ENCODE peak calls at places on chromosomes 13 and 19, in nine cellular contexts. A is HTR-8/SVneo; R is AG20443; Y is glutamatergic neuron; N is effector CD4-positive, alpha-beta T cell; B is adrenal gland; U is activated CD4-positive, alpha-beta T cell treated with anti-CD3 and anti-CD28 coated beads, Interleukin-2, amount 50 U/mL, for 24 hours; D is NCI-H2171; W is anterior cingulate cortex. E is an unnamed sample.

GRCh38 chr19:57267294-57267693 is 13.0 kb upstream of the ZNF460 start:
- DNase-seq in A (no peak), R (no peak), Y (no peak), N (no peak), B (no peak), U (no peak), D (no peak), W (no peak), E (no peak)

GRCh38 chr19:6817179-6817578 is 44.7 kb downstream of the VAV1 start:
- DNase-seq in A (no peak), R (no peak), Y (no peak), N (no peak), B (no peak), U (no peak), D (no peak), W (no peak), E (no peak)

GRCh38 chr19:45469835-45470146 is 2.0 kb downstream of the FOSB start:
- DNase-seq in A (peak), R (no peak), Y (no peak), N (no peak), B (no peak), U (no peak), D (peak), W (no peak), E (no peak)

GRCh38 chr19:16714702-16715294 is 4.8 kb upstream of the NWD1 start:
- DNase-seq in A (peak), R (peak), Y (peak), N (peak), B (no peak), U (peak), D (no peak), W (peak), E (peak)

GRCh38 chr19:35853038-35853756 is 893 bp upstream of the NPHS1 start:
- DNase-seq in A (no peak), R (no peak), Y (no peak), N (no peak), B (no peak), U (no peak), D (no peak), W (no peak), E (no peak)

GRCh38 chr19:10761443-10762242 is 43.8 kb downstream of the DNM2 start:
- DNase-seq in A (no peak), R (no peak), Y (no peak), N (no peak), B (no peak), U (no peak), D (no peak), W (no peak), E (no peak)

GRCh38 chr19:1292419-1293151 is 6.9 kb downstream of the EFNA2 start:
- DNase-seq in A (no peak), R (no peak), Y (peak), N (no peak), B (no peak), U (no peak), D (no peak), W (no peak), E (no peak)

GRCh38 chr19:2176336-2176994 is 12.7 kb downstream of the DOT1L start:
- DNase-seq in A (no peak), R (no peak), Y (no peak), N (no peak), B (peak), U (no peak), D (no peak), W (no peak), E (no peak)

GRCh38 chr19:50777261-50777660 is 7.0 kb downstream of the GPR32 start:
- DNase-seq in A (no peak), R (no peak), Y (no peak), N (no peak), B (no peak), U (no peak), D (no peak), W (no peak), E (no peak)

GRCh38 chr13:94896238-94896637 is 183.9 kb upstream of the SOX21 start:
- DNase-seq in A (no peak), R (no peak), Y (no peak), N (no peak), B (no peak), U (no peak), D (no peak), W (no peak), E (no peak)

GRCh38 chr13:26184791-26185250 is 37.3 kb downstream of the RNF6 start:
- DNase-seq in A (peak), R (peak), Y (peak), N (peak), B (peak), U (peak), D (peak), W (peak), E (peak)

GRCh38 chr19:55536366-55536765 is 567 bp downstream of the SBK2 start:
- DNase-seq in A (no peak), R (no peak), Y (no peak), N (no peak), B (no peak), U (no peak), D (no peak), W (no peak), E (no peak)

GRCh38 chr19:5137571-5138124 is 168.7 kb downstream of the KDM4B start:
- DNase-seq in A (no peak), R (no peak), Y (peak), N (no peak), B (no peak), U (no peak), D (no peak), W (no peak), E (no peak)

GRCh38 chr19:1856698-1857603 is 6.4 kb downstream of the KLF16 start:
- DNase-seq in A (no peak), R (peak), Y (peak), N (no peak), B (peak), U (no peak), D (peak), W (peak), E (peak)

GRCh38 chr13:97889803-97890202 is 63.7 kb upstream of the IPO5 start:
- DNase-seq in A (no peak), R (no peak), Y (no peak), N (no peak), B (no peak), U (no peak), D (no peak), W (no peak), E (no peak)

GRCh38 chr19:38831142-38831605 is 420 bp downstream of the ECH1 start:
- DNase-seq in A (peak), R (peak), Y (peak), N (no peak), B (peak), U (no peak), D (no peak), W (peak), E (no peak)

GRCh38 chr19:9836021-9836420 is 903 bp downstream of the PIN1 start:
- DNase-seq in A (no peak), R (peak), Y (no peak), N (no peak), B (no peak), U (no peak), D (no peak), W (no peak), E (no peak)

GRCh38 chr13:35839746-35840273 is 291.4 kb downstream of the DCLK1 start:
- DNase-seq in A (no peak), R (no peak), Y (peak), N (no peak), B (no peak), U (no peak), D (no peak), W (no peak), E (no peak)

GRCh38 chr19:56076413-56076998 is 44.6 kb downstream of the ZNF787 start:
- DNase-seq in A (peak), R (peak), Y (peak), N (peak), B (peak), U (no peak), D (no peak), W (no peak), E (peak)

GRCh38 chr19:2168619-2169424 is 5.1 kb downstream of the DOT1L start:
- DNase-seq in A (peak), R (peak), Y (peak), N (peak), B (peak), U (peak), D (no peak), W (peak), E (peak)

GRCh38 chr19:33499671-33500506 is 21.7 kb downstream of the PEPD start:
- DNase-seq in A (no peak), R (no peak), Y (no peak), N (no peak), B (no peak), U (no peak), D (no peak), W (no peak), E (no peak)

GRCh38 chr19:5001547-5002131 is 32.7 kb downstream of the KDM4B start:
- DNase-seq in A (peak), R (peak), Y (peak), N (no peak), B (no peak), U (no peak), D (no peak), W (no peak), E (peak)

GRCh38 chr13:68636784-68637183 is 1406.6 kb upstream of the PCDH9 start:
- DNase-seq in A (no peak), R (no peak), Y (no peak), N (no peak), B (no peak), U (no peak), D (no peak), W (no peak), E (no peak)

GRCh38 chr13:33870046-33870668 is 52.2 kb downstream of the RFC3 start:
- DNase-seq in A (no peak), R (no peak), Y (no peak), N (no peak), B (no peak), U (no peak), D (peak), W (no peak), E (no peak)

GRCh38 chr13:76937416-76937815 is 10.9 kb upstream of the ACOD1 start:
- DNase-seq in A (peak), R (peak), Y (no peak), N (no peak), B (peak), U (no peak), D (no peak), W (no peak), E (peak)

GRCh38 chr13:110524484-110525254 is 36.9 kb downstream of the RAB20 start:
- DNase-seq in A (no peak), R (no peak), Y (no peak), N (no peak), B (peak), U (no peak), D (no peak), W (no peak), E (peak)

GRCh38 chr19:2469102-2469914 is 6.6 kb upstream of the GADD45B start:
- DNase-seq in A (peak), R (peak), Y (peak), N (no peak), B (peak), U (no peak), D (peak), W (no peak), E (no peak)

GRCh38 chr19:15641901-15642491 is 1.3 kb downstream of the CYP4F3 start:
- DNase-seq in A (no peak), R (no peak), Y (no peak), N (no peak), B (no peak), U (no peak), D (no peak), W (no peak), E (no peak)

GRCh38 chr13:31032574-31033095 is 100.2 kb downstream of the TEX26 start:
- DNase-seq in A (no peak), R (peak), Y (no peak), N (no peak), B (no peak), U (no peak), D (no peak), W (no peak), E (no peak)